ENCODE peak calls at places on chromosomes 12 and 14, in six cellular contexts. G is SK-N-SH, C is HepG2, R is K562, J is HCT116, F is H1. A is an unnamed sample.

GRCh38 chr14:101101456-101102056 is 198.0 kb upstream of the RTL1 start:
- DNase-seq in G (no peak), C (no peak), R (no peak), J (no peak), F (no peak), A (no peak)

GRCh38 chr14:86541969-86542368 is 1012.0 kb downstream of the FLRT2 start:
- DNase-seq in G (no peak), C (no peak), R (no peak), J (no peak), F (no peak), A (no peak)

GRCh38 chr14:34063470-34064164 is 112.7 kb upstream of the EGLN3 start:
- DNase-seq in G (no peak), C (peak), R (no peak), J (no peak), F (no peak), A (no peak)

GRCh38 chr12:45407967-45408743 is 192.3 kb downstream of the ANO6 start:
- DNase-seq in G (no peak), C (no peak), R (no peak), J (no peak), F (no peak), A (no peak)

GRCh38 chr12:29316772-29317171 is 64.2 kb downstream of the ERGIC2 start:
- DNase-seq in G (no peak), C (no peak), R (no peak), J (no peak), F (no peak), A (no peak)

GRCh38 chr12:46395308-46395707 is 22.7 kb upstream of the SLC38A2 start:
- DNase-seq in G (no peak), C (no peak), R (no peak), J (no peak), F (no peak), A (no peak)

GRCh38 chr12:105330938-105331804 is 680 bp downstream of the C12orf75 start:
- DNase-seq in G (no peak), C (no peak), R (peak), J (no peak), F (no peak), A (no peak)

GRCh38 chr14:60357551-60357930 is 108.5 kb downstream of the PPM1A start:
- DNase-seq in G (peak), C (no peak), R (no peak), J (no peak), F (no peak), A (no peak)

GRCh38 chr12:106066726-106067325 is 71.9 kb downstream of the NUAK1 start:
- DNase-seq in G (no peak), C (no peak), R (no peak), J (no peak), F (peak), A (no peak)

GRCh38 chr12:132720606-132721005 is 10.0 kb downstream of the PGAM5 start:
- DNase-seq in G (no peak), C (no peak), R (no peak), J (no peak), F (no peak), A (no peak)

GRCh38 chr14:69719501-69719951 is 47.4 kb upstream of the SRSF5 start:
- DNase-seq in G (no peak), C (no peak), R (no peak), J (no peak), F (no peak), A (no peak)

GRCh38 chr12:68119724-68120211 is 39.8 kb downstream of the IFNG start:
- DNase-seq in G (no peak), C (no peak), R (no peak), J (no peak), F (no peak), A (no peak)

GRCh38 chr14:55752580-55753365 is 172.8 kb downstream of the KTN1 start:
- DNase-seq in G (no peak), C (no peak), R (no peak), J (no peak), F (no peak), A (peak)

GRCh38 chr12:124548854-124549378 is 18.5 kb downstream of the NCOR2 start:
- DNase-seq in G (peak), C (no peak), R (no peak), J (no peak), F (no peak), A (no peak)

GRCh38 chr12:6834873-6835272 is 5.9 kb upstream of the GNB3 start:
- DNase-seq in G (no peak), C (no peak), R (no peak), J (no peak), F (no peak), A (no peak)

GRCh38 chr12:62632521-62632920 is 165.9 kb downstream of the MON2 start:
- DNase-seq in G (peak), C (peak), R (no peak), J (no peak), F (peak), A (no peak)

GRCh38 chr12:19230299-19230866 is 100.8 kb downstream of the PLEKHA5 start:
- DNase-seq in G (no peak), C (no peak), R (no peak), J (no peak), F (no peak), A (no peak)

GRCh38 chr12:118979763-118980406 is 1.5 kb upstream of the SRRM4 start:
- DNase-seq in G (peak), C (peak), R (peak), J (peak), F (peak), A (peak)

GRCh38 chr12:93990832-93991748 is 157.3 kb upstream of the PLXNC1 start:
- DNase-seq in G (peak), C (peak), R (peak), J (no peak), F (peak), A (peak)

GRCh38 chr14:32073537-32074189 is 3.4 kb upstream of the ARHGAP5 start:
- DNase-seq in G (peak), C (peak), R (peak), J (peak), F (no peak), A (peak)

GRCh38 chr12:53696285-53696654 is 20.4 kb upstream of the ATP5MC2 start:
- DNase-seq in G (peak), C (peak), R (peak), J (peak), F (peak), A (peak)

GRCh38 chr14:88607829-88608228 is 45.0 kb downstream of the ZC3H14 start:
- DNase-seq in G (no peak), C (no peak), R (no peak), J (no peak), F (no peak), A (no peak)

GRCh38 chr14:96616168-96616681 is 114.0 kb downstream of the PAPOLA start:
- DNase-seq in G (peak), C (no peak), R (no peak), J (no peak), F (no peak), A (no peak)

GRCh38 chr14:61188196-61188595 is 92.9 kb downstream of the TMEM30B start:
- DNase-seq in G (no peak), C (no peak), R (no peak), J (no peak), F (peak), A (peak)

GRCh38 chr14:30443368-30444007 is 115.5 kb upstream of the G2E3 start:
- DNase-seq in G (peak), C (peak), R (no peak), J (peak), F (no peak), A (peak)

GRCh38 chr12:38886064-38886463 is 19.3 kb downstream of the CPNE8 start:
- DNase-seq in G (no peak), C (peak), R (no peak), J (peak), F (no peak), A (no peak)
- TF ChIP-seq JUND in G (no peak), C (no peak), R (no peak), J (no peak), F (no peak), A (no peak)

GRCh38 chr12:76586764-76587395 is 27.3 kb upstream of the OSBPL8 start:
- DNase-seq in G (peak), C (peak), R (peak), J (peak), F (no peak), A (peak)
- TF ChIP-seq JUND in G (no peak), C (no peak), R (no peak), J (no peak), F (no peak), A (no peak)

GRCh38 chr14:37594238-37594915 is 672 bp downstream of the FOXA1 start:
- DNase-seq in G (peak), C (peak), R (peak), J (peak), F (peak), A (peak)

GRCh38 chr14:37596790-37597189 is 1.4 kb downstream of the TTC6 start:
- DNase-seq in G (no peak), C (no peak), R (no peak), J (no peak), F (no peak), A (no peak)

GRCh38 chr14:37594916-37595808 is at the start of the genes FOXA1 and TTC6:
- DNase-seq in G (peak), C (peak), R (peak), J (peak), F (peak), A (peak)

GRCh38 chr14:37597538-37598084 is 2.2 kb downstream of the TTC6 start:
- DNase-seq in G (no peak), C (no peak), R (no peak), J (no peak), F (peak), A (no peak)

DNA sequence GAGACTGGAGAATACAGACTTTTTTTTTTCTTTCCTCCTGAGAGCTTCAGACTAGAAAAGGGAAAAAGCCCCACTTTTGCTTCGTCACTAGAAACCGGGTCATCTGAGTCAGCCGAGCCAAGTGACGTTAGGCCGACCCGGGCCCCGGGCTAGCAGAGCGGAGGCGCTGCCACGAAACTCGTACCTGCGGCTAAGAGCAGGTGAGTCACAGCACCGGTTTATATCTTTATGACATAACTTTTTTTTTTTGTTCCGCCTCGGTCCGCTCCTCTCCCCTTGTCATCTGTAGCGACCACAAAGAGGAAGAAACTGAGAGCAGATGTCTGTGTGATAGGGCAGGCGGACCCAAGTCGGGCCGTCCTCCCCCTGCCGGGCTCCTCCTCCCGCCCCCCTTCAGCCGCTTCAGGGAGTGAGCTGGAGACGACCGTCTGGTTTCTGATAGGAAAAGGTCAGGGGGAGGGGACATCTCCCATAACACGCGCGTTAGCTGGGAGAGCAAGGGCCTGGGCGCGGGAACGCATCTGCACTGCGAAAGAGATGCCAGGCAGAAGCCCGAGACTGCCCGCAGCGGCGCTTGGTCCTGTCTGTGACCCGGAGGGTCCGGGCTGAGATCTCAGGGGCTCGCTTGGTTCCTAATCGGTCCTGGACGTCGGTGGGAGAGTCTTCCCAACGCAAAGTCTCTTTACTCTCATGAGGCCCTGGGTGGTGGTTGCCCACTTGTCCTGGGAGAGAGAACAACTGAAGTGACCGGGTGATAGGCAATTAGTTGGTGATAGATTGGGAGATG is 573 bp downstream of the TTC6 start:
- DNase-seq in G (no peak), C (peak), R (peak), J (peak), F (peak), A (peak)
- TF ChIP-seq JUND in G (no peak), C (peak), R (peak), J (no peak), F (no peak), A (peak)

GRCh38 chr14:89702151-89702936 is 252.2 kb downstream of the EFCAB11 start:
- DNase-seq in G (no peak), C (no peak), R (no peak), J (no peak), F (no peak), A (no peak)
- TF ChIP-seq JUND in G (no peak), C (no peak), R (no peak), J (no peak), F (no peak), A (no peak)

GRCh38 chr14:58969951-58970751 is 218.3 kb upstream of the DAAM1 start:
- DNase-seq in G (no peak), C (no peak), R (no peak), J (no peak), F (peak), A (no peak)
- TF ChIP-seq JUND in G (no peak), C (no peak), R (no peak), J (no peak), F (no peak), A (no peak)

DNA sequence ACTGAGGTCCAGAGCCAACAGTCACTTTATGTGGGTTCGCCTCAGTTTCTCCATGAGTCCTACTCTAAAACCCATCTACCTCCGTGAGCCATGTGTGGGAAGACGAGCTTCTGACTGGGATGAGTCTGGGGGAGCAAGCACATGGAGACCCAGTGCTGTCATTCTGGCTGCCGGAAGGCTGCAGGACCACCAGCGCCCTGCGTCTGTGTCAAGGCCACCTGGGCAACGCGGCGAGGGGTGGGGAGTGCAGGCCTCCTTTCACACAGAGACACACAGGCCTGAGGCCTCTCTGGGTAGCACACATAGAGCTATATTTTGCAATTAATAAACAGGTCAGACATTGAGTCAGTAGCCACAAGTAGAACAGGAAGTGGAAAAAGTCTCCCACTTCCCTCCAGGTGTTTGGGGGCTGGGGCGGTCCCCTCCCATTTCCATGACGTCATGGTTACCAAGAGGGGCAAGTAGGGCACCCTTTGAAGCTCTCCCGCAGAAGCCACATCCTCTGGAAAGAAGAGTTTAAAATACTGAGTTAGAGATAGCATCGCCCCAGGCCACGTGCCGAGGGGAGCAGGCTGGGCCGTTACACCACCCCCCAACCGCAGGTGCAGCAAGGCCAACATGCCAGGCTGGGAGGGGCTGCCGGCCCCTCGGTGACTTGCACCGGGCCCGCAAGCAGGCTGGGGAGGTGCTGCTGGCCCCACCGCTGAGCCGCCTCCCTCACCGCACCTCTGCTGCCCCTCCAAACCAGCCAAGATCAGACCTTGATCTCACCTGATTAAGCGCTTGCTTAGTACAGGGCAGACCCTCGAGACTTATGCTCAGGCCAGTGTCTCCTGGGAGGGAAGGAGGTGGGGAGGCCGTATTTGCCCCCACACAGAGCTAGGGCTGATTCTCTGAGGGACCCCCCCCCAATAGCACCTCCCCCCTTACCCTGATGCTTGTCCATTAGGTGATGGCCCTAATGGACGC is 32.7 kb downstream of the DAD1 start:
- DNase-seq in G (no peak), C (no peak), R (peak), J (no peak), F (no peak), A (no peak)
- TF ChIP-seq JUND in G (no peak), C (peak), R (peak), J (no peak), F (no peak), A (no peak)

GRCh38 chr12:77190022-77190421 is 124.7 kb upstream of the E2F7 start:
- DNase-seq in G (no peak), C (no peak), R (no peak), J (no peak), F (no peak), A (no peak)
- TF ChIP-seq JUND in G (peak), C (no peak), R (no peak), J (no peak), F (no peak), A (no peak)

GRCh38 chr12:89448951-89449371 is 75.6 kb downstream of the GALNT4 start:
- DNase-seq in G (no peak), C (no peak), R (no peak), J (no peak), F (no peak), A (no peak)

GRCh38 chr12:89453121-89453520 is 71.5 kb downstream of the GALNT4 start:
- DNase-seq in G (no peak), C (no peak), R (no peak), J (no peak), F (no peak), A (no peak)

GRCh38 chr12:89450922-89451321 is 73.7 kb downstream of the GALNT4 start:
- DNase-seq in G (no peak), C (peak), R (no peak), J (no peak), F (no peak), A (no peak)

GRCh38 chr12:89451876-89452275 is 72.7 kb downstream of the GALNT4 start:
- DNase-seq in G (no peak), C (no peak), R (no peak), J (no peak), F (peak), A (no peak)

DNA sequence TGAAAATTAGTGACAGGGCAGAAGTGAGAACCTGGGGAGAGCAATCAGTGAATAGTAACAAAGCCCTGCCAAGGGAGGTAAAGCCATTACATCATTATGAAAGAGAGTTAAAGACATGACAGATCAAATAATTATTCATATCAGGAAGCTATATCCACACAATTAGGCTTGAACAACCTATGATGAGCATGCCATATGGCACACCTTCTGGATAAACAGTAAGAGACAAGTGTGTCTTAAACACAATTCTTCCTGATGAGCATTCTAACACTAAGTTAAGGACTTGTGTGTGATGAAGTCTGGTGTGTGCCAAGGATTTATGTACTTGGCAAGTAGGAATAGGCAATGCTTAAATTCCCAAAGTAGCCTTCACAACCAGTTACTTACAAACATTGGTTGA is 76.1 kb downstream of the GALNT4 start:
- DNase-seq in G (no peak), C (no peak), R (no peak), J (no peak), F (no peak), A (no peak)
- TF ChIP-seq JUND in G (no peak), C (no peak), R (no peak), J (no peak), F (no peak), A (no peak)

A was measured in T47D.